ENCODE peak calls at places on chromosomes 11 and 22, in five cellular contexts. C, T, B, P and K are unnamed samples.

GRCh38 chr11:46290598-46291309 is 13.3 kb downstream of the CREB3L1 start:
- DNase-seq in C (no peak), T (peak; percentile 57), B (no peak), P (peak; percentile 77), K (no peak)

GRCh38 chr22:20424937-20425587 is 12.6 kb downstream of the SCARF2 start:
- DNase-seq in C (no peak), T (peak; percentile 75), B (no peak), P (no peak), K (no peak)

GRCh38 chr22:20433191-20433590 is 4.4 kb downstream of the SCARF2 start:
- DNase-seq in C (no peak), T (no peak), B (no peak), P (no peak), K (no peak)

GRCh38 chr11:34052608-34053160 is 1.2 kb downstream of the CAPRIN1 start:
- DNase-seq in C (no peak), T (peak; percentile 44), B (no peak), P (no peak), K (peak; percentile 35)

GRCh38 chr11:73969991-73970800 is 12.4 kb downstream of the UCP2 start:
- DNase-seq in C (no peak), T (peak; percentile 64), B (no peak), P (no peak), K (no peak)

GRCh38 chr11:32168924-32169323 is 78.0 kb downstream of the RCN1 start:
- DNase-seq in C (no peak), T (no peak), B (no peak), P (no peak), K (no peak)

GRCh38 chr22:17332109-17332508 is 37.2 kb upstream of the CECR2 start:
- DNase-seq in C (no peak), T (no peak), B (no peak), P (no peak), K (no peak)

GRCh38 chr11:131109256-131109655 is 193.0 kb upstream of the SNX19 start:
- DNase-seq in C (no peak), T (no peak), B (no peak), P (no peak), K (no peak)

GRCh38 chr11:44976576-44976975 is 25.9 kb upstream of the TP53I11 start:
- DNase-seq in C (no peak), T (no peak), B (no peak), P (no peak), K (no peak)

GRCh38 chr11:44974402-44975000 is 23.8 kb upstream of the TP53I11 start:
- DNase-seq in C (no peak), T (no peak), B (no peak), P (no peak), K (no peak)

GRCh38 chr11:44972746-44973435 is 22.2 kb upstream of the TP53I11 start:
- DNase-seq in C (no peak), T (no peak), B (no peak), P (no peak), K (no peak)

GRCh38 chr11:44971185-44971584 is 20.5 kb upstream of the TP53I11 start:
- DNase-seq in C (no peak), T (no peak), B (no peak), P (no peak), K (no peak)

GRCh38 chr11:44973634-44974401 is 23.1 kb upstream of the TP53I11 start:
- DNase-seq in C (no peak), T (no peak), B (no peak), P (no peak), K (no peak)
- TF ChIP-seq JUND in C (no peak), T (no peak), B (no peak), P (no peak), K (no peak)

GRCh38 chr22:31958625-31959239 is 14.4 kb downstream of the YWHAH start:
- DNase-seq in C (no peak), T (no peak), B (no peak), P (no peak), K (no peak)

GRCh38 chr22:31954535-31955326 is 10.4 kb downstream of the YWHAH start:
- DNase-seq in C (no peak), T (no peak), B (no peak), P (no peak), K (no peak)

GRCh38 chr22:31953251-31953650 is 8.9 kb downstream of the YWHAH start:
- DNase-seq in C (no peak), T (no peak), B (no peak), P (no peak), K (no peak)

GRCh38 chr22:31957970-31958594 is 13.7 kb downstream of the YWHAH start:
- DNase-seq in C (no peak), T (no peak), B (no peak), P (no peak), K (no peak)

DNA sequence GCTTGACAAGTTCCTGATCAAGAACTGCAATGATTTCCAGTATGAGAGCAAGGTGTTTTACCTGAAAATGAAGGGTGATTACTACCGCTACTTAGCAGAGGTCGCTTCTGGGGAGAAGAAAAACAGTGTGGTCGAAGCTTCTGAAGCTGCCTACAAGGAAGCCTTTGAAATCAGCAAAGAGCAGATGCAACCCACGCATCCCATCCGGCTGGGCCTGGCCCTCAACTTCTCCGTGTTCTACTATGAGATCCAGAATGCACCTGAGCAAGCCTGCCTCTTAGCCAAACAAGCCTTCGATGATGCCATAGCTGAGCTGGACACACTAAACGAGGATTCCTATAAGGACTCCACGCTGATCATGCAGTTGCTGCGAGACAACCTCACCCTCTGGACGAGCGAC is 12.0 kb downstream of the YWHAH start:
- DNase-seq in C (no peak), T (no peak), B (no peak), P (no peak), K (no peak)
- TF ChIP-seq JUND in C (no peak), T (no peak), B (no peak), P (no peak), K (no peak)

DNA sequence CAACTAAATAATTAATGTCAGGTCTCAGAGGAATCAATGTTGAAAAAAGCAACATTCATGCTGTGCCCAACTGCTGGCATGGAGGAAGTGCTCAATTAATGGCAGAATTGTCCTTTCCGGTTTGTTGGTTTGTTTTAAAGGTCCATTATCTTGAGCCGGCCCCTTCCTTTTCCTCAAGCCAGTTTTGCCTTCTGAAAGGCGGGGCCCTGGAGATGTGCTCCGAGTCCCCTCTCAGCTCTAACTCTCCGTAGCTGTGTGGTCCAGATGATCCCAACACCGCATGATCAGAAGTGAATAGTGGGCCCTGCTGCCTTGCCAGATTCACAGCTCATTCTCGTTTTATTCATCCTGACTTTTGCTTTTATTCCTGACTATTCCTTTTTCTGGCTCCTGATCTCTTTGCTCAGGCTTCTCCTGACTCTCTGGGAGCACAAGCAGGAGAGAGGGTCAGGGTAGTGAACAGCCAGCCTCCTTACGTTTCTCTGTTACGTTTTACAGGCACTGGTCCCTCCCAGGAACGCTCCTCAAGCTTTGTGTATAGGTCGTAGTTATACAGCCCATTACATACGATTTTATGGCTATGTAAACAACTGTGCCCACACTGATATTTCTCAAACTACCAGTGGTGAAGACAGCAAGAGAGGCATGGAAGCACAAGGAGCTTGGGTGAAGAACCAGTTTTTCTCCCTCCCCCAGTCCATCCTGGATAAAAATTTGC is 265.9 kb downstream of the LARGE1 start:
- DNase-seq in C (no peak), T (no peak), B (no peak), P (no peak), K (no peak)
- TF ChIP-seq JUND in C (no peak), T (no peak), B (no peak), P (no peak), K (no peak)

DNA sequence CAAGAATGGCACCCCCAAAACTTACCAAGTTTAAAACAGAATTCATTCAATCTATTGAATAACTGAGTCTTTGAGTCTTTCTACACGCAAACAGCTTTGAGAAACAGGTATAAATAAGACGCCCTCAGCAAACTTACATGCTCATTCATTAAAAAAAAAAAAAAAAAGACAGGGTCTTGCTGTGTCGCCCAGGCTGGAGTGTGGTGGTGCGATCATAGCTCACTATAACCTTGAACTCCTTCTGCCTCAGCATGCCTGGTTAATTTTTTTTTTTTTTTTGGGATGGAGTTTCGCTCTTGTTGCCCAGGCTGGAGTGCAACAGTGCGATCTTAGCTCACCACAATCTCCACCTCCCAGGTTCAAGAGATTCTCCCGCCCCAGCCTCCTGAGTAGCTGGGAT is 6.1 kb downstream of the PRR14L start:
- DNase-seq in C (no peak), T (no peak), B (no peak), P (no peak), K (no peak)
- TF ChIP-seq JUND in C (no peak), T (no peak), B (no peak), P (no peak), K (no peak)

GRCh38 chr11:15123849-15124248 is 9.1 kb downstream of the INSC start:
- DNase-seq in C (no peak), T (no peak), B (peak; percentile 23), P (no peak), K (no peak)
- TF ChIP-seq JUND in C (no peak), T (no peak), B (no peak), P (no peak), K (no peak)

GRCh38 chr22:32499666-32500065 is 25.1 kb downstream of the FBXO7 start:
- DNase-seq in C (no peak), T (no peak), B (no peak), P (no peak), K (no peak)

GRCh38 chr22:32493551-32493950 is 18.9 kb downstream of the FBXO7 start:
- DNase-seq in C (no peak), T (no peak), B (no peak), P (no peak), K (no peak)

GRCh38 chr22:32490279-32490678 is 15.7 kb downstream of the FBXO7 start:
- DNase-seq in C (no peak), T (no peak), B (no peak), P (no peak), K (no peak)

GRCh38 chr22:32494971-32495370 is 20.4 kb downstream of the FBXO7 start:
- DNase-seq in C (no peak), T (no peak), B (no peak), P (no peak), K (no peak)
- TF ChIP-seq JUND in C (no peak), T (no peak), B (no peak), P (no peak), K (no peak)

DNA sequence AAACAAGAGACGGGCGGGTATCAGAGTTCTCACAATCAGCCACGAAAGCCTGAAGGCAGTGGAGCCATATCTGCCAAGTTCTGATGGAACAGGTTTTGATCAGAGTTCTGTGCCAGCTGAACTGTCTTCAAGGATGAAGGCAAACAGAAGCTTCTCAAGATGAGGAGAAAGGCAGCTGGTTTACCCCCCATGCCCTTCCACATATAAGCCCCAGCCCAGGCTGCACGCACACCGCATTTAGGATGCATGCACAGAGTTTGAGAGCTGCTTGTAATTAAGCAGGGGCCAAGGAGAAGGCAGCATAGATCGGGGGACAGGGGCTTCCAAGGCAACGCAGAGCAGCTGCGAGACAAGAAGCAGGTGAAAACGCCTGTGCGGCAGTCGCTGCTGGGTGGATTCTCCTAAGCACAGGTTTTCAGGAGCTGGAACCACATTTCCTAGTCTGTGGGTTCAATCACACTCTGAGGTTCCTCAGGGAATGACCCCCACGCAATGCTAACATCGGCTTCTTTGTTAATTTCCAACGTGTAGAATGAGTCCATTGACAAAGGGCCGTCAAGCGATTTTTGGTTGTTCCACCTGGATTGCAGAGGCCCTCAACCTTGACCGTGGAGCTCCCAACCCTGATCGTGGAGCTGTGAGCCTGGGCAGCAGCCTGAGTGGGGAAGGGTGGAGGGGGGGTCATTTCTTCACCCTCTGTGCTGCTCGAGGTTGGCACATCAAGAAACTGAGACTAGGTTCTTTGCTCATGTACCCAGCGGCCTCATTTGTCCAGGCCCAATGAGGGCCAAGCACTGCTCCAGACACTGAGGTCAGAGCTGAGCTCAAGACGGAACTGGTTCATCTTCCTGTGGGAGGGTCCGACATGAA is 81.7 kb upstream of the SHISAL1 start:
- DNase-seq in C (no peak), T (peak; percentile 6), B (no peak), P (no peak), K (no peak)
- TF ChIP-seq JUND in C (no peak), T (no peak), B (no peak), P (no peak), K (no peak)